ENCODE peak calls at places on chromosomes 5 and 9, in nine cellular contexts. M is GM23338, O is PC-3, T is OCI-LY7, P is neural progenitor cell, N is hepatocyte, F is HCT116, G is GM23248, A is SK-N-SH. Y is an unnamed sample.

GRCh38 chr9:123342247-123342646 is 13.8 kb upstream of the CRB2 start:
- DNase-seq in M (no peak), O (no peak), T (no peak), P (no peak), N (no peak), F (no peak), G (no peak), A (no peak), Y (no peak)

GRCh38 chr9:133995012-133995896 is 3.1 kb upstream of the VAV2 start:
- DNase-seq in M (peak), O (no peak), T (no peak), P (no peak), N (peak), F (peak), G (peak), A (peak), Y (no peak)

GRCh38 chr5:50866415-50866814 is 200.0 kb downstream of the PARP8 start:
- DNase-seq in M (no peak), O (no peak), T (no peak), P (no peak), N (no peak), F (no peak), G (no peak), A (no peak), Y (no peak)

GRCh38 chr9:69677931-69678330 is 5.8 kb upstream of the APBA1 start:
- DNase-seq in M (no peak), O (no peak), T (no peak), P (no peak), N (no peak), F (no peak), G (no peak), A (no peak), Y (no peak)

GRCh38 chr9:38226491-38226951 is 157.5 kb upstream of the SHB start:
- DNase-seq in M (peak), O (peak), T (no peak), P (no peak), N (no peak), F (no peak), G (peak), A (no peak), Y (no peak)

GRCh38 chr9:21479152-21479702 is 2.9 kb downstream of the IFNE start:
- DNase-seq in M (no peak), O (no peak), T (no peak), P (no peak), N (no peak), F (no peak), G (peak), A (no peak), Y (no peak)

GRCh38 chr5:126274396-126274795 is 148.8 kb upstream of the GRAMD2B start:
- DNase-seq in M (no peak), O (peak), T (no peak), P (no peak), N (no peak), F (no peak), G (no peak), A (no peak), Y (no peak)

GRCh38 chr5:33229216-33229615 is 211.5 kb upstream of the TARS1 start:
- DNase-seq in M (no peak), O (no peak), T (no peak), P (no peak), N (no peak), F (no peak), G (no peak), A (no peak), Y (no peak)

GRCh38 chr5:39016587-39017275 is 57.5 kb downstream of the RICTOR start:
- DNase-seq in M (no peak), O (no peak), T (no peak), P (no peak), N (no peak), F (no peak), G (peak), A (no peak), Y (no peak)

GRCh38 chr9:14218253-14218652 is 95.7 kb downstream of the NFIB start:
- DNase-seq in M (no peak), O (no peak), T (no peak), P (no peak), N (no peak), F (no peak), G (no peak), A (no peak), Y (no peak)

GRCh38 chr5:169288066-169288753 is 12.7 kb downstream of the SLIT3 start:
- DNase-seq in M (no peak), O (no peak), T (no peak), P (no peak), N (no peak), F (no peak), G (peak), A (no peak), Y (no peak)

DNA sequence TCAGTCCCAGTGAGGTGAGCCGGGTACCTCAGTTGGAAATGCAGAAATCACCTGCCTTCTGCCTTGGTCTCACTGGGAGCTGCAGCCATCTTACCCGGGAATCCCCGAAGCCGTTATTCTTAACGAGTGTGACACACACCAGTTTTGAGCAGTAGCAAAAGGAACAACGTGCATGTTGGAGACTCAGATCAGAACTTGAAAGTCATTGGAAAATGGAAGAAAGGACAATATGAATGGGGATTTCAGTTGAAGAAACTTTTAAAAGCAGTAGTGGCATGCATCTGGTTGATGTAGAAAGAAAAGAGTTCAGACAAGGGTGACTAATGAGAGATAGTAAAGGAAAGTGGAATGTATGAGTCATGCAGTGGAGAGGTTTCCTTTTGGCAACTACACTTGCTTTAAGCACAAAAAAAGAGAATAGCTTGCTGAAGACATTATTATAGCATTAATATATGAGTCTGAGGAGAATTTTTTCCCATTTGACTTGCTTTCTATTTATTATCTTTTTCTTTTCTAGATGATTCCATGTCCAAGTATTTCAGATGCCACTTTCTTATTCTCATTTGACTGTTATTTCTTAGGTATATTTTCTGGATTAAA is 44.4 kb upstream of the ANKDD1B start:
- DNase-seq in M (no peak), O (peak), T (no peak), P (no peak), N (peak), F (peak), G (peak), A (no peak), Y (peak)
- TF ChIP-seq EZH2phosphoT487 in M (no peak), O (no peak), T (no peak), P (no peak), N (no peak), F (no peak), G (no peak), A (no peak), Y (no peak)

GRCh38 chr5:115634343-115635132 is 8.7 kb upstream of the TMED7 start:
- DNase-seq in M (peak), O (peak), T (peak), P (peak), N (peak), F (peak), G (peak), A (peak), Y (peak)
- TF ChIP-seq EZH2phosphoT487 in M (no peak), O (no peak), T (no peak), P (no peak), N (no peak), F (no peak), G (no peak), A (no peak), Y (no peak)

GRCh38 chr5:17374973-17375844 is 122.8 kb upstream of the TAF11L2 start:
- DNase-seq in M (peak), O (peak), T (no peak), P (no peak), N (peak), F (no peak), G (peak), A (peak), Y (no peak)
- TF ChIP-seq EZH2phosphoT487 in M (no peak), O (no peak), T (no peak), P (no peak), N (no peak), F (no peak), G (no peak), A (no peak), Y (no peak)

DNA sequence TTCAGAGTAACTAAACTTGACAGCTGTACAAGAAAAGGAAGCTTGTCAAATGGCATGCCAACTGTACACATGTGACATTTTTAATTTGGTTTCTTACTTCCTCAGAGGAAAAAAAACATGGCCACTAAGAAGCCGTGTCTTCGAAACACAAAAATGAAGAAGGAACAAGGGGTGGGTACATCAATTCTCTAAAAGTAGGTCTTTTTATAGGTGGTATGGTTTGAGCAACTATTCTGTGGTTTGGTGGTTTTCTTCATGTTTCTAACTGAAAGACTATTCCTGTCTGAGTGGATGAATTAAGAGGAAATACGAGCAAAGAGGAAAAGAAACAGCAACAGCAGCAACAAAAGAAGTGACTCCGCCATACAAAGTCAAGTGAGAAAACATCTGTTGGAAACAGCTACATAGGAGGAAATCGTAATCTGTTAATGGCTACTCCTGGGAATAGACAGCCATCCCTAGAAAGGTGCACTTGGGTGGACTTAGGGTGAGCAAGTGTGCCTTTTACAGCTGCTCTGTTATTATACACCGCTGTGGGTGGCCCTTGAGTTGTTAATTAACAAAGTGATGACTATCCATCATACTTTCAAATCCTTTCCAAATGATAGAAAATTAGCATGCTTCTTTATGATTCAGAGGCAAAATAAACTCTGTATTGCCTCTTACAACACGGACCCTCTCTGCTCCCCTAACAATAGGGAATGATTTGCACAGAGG is 575.8 kb downstream of the TLE1 start:
- DNase-seq in M (peak), O (no peak), T (peak), P (no peak), N (no peak), F (no peak), G (no peak), A (no peak), Y (peak)
- TF ChIP-seq EZH2phosphoT487 in M (no peak), O (no peak), T (no peak), P (no peak), N (no peak), F (no peak), G (no peak), A (no peak), Y (no peak)

GRCh38 chr5:123545506-123545905 is 33.5 kb downstream of the CSNK1G3 start:
- DNase-seq in M (peak), O (peak), T (peak), P (peak), N (no peak), F (no peak), G (peak), A (no peak), Y (peak)

GRCh38 chr5:123546657-123547056 is 34.7 kb downstream of the CSNK1G3 start:
- DNase-seq in M (no peak), O (peak), T (no peak), P (no peak), N (no peak), F (no peak), G (no peak), A (no peak), Y (no peak)

GRCh38 chr5:123543438-123543837 is 31.5 kb downstream of the CSNK1G3 start:
- DNase-seq in M (no peak), O (no peak), T (no peak), P (no peak), N (no peak), F (no peak), G (no peak), A (no peak), Y (no peak)

GRCh38 chr5:123554601-123555000 is 42.6 kb downstream of the CSNK1G3 start:
- DNase-seq in M (no peak), O (no peak), T (no peak), P (no peak), N (no peak), F (no peak), G (no peak), A (no peak), Y (no peak)

DNA sequence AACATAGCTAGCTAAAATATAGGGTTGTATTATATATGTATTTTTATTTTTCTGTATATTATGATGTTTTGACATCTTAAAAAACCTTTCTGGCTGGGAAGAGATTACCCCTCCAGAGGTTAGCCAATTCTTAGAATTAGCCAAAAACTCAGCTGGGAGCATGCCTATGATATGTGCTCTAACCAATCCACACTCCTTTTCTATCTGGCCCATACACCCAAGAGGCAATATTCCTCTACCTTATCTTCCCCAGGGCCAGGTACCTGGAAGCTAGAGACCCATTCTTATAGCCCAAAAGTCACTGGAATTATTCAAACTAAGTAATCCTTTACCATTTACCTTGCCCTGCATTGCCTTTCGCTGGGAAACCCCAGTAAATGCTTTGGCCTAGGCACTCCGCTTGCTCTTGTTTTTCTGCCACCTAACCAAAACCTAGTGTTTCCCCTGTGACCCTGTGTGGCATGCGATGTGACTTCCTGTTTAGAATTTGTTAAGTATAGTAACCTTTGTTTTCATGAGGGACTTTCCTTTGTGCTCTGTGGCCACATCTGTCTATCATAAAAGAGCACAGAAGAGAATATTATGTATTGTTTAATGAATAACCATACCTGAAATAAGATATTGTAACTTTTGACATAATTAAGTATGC is 37.4 kb downstream of the CSNK1G3 start:
- DNase-seq in M (no peak), O (no peak), T (peak), P (no peak), N (no peak), F (no peak), G (no peak), A (no peak), Y (peak)
- TF ChIP-seq EZH2phosphoT487 in M (no peak), O (no peak), T (no peak), P (no peak), N (no peak), F (no peak), G (no peak), A (no peak), Y (no peak)

GRCh38 chr9:35114113-35114847 is 1.4 kb downstream of the ATOSB start:
- DNase-seq in M (peak), O (peak), T (peak), P (peak), N (peak), F (peak), G (peak), A (peak), Y (peak)
- TF ChIP-seq EZH2phosphoT487 in M (no peak), O (no peak), T (no peak), P (no peak), N (no peak), F (no peak), G (no peak), A (no peak), Y (no peak)

DNA sequence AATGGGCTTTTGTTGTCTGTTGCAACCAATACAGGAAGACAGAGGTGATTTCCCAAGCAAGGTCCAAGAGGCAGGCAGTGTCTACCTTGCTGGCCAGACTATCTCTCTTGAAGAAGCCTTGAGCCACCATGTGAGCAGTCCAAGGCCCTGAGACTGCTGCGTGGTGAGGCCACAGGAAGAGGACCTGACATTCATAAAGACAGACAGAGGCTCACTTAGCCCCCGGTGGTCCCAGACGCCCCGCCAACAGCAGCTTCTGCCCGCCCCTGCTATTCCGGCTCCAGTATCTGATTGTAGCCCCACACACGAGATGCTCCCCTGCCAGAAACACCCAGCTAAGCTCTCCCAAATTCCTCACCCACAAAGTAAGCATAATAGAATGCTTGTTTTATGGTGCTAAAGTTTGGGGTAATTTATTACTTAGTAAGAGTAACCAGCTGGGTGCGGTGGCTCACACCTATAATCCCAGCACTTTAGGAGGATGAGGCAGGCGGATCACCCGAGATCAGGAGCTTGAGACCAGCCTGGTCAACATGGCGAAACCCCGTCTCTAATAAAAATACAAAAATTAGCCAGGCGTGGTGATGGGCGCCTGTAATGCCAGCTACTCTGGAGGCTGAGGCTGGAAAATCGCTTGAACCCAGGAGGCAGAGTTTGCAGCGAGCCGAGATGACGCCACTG is 22.8 kb upstream of the FUBP3 start:
- DNase-seq in M (no peak), O (no peak), T (no peak), P (no peak), N (no peak), F (no peak), G (no peak), A (no peak), Y (no peak)
- TF ChIP-seq EZH2phosphoT487 in M (no peak), O (no peak), T (no peak), P (no peak), N (no peak), F (no peak), G (no peak), A (no peak), Y (no peak)